ENCODE peak calls at places on chromosomes 3 and 15, in five cellular contexts. One of them, this sample, is unnamed.

GRCh38 chr15:69346112-69346511 is 47.4 kb downstream of the PAQR5 start:
- DNase-seq in GM13977: no peak
- DNase-seq in psoas muscle: no peak
- DNase-seq in HEK293T: no peak
- DNase-seq in T-helper 1 cell: no peak
- DNase-seq in this sample: no peak

GRCh38 chr3:115758076-115758763 is 134.9 kb downstream of the GAP43 start:
- DNase-seq in psoas muscle: no peak
- DNase-seq in T-helper 1 cell: no peak
- DNase-seq in HEK293T: no peak
- DNase-seq in GM13977: no peak
- DNase-seq in this sample: no peak

GRCh38 chr3:42752441-42752840 is 20.6 kb downstream of the CCDC13 start:
- DNase-seq in GM13977: no peak
- DNase-seq in T-helper 1 cell: no peak
- DNase-seq in psoas muscle: no peak
- DNase-seq in HEK293T: no peak
- DNase-seq in this sample: no peak

GRCh38 chr3:107690522-107691138 is 167.9 kb downstream of the BBX start:
- DNase-seq in GM13977: peak; percentile 37
- DNase-seq in T-helper 1 cell: no peak
- DNase-seq in HEK293T: no peak
- DNase-seq in psoas muscle: no peak
- DNase-seq in this sample: no peak

GRCh38 chr15:34650177-34650576 is 66.7 kb upstream of the GOLGA8B start:
- DNase-seq in GM13977: no peak
- DNase-seq in HEK293T: no peak
- DNase-seq in psoas muscle: no peak
- DNase-seq in T-helper 1 cell: no peak
- DNase-seq in this sample: no peak

GRCh38 chr3:49260711-49261357 is 16.2 kb downstream of the C3orf62 start:
- DNase-seq in T-helper 1 cell: no peak
- DNase-seq in psoas muscle: no peak
- DNase-seq in HEK293T: no peak
- DNase-seq in GM13977: no peak
- DNase-seq in this sample: no peak

GRCh38 chr3:171676600-171677175 is 133.6 kb downstream of the PLD1 start:
- DNase-seq in HEK293T: no peak
- DNase-seq in psoas muscle: no peak
- DNase-seq in GM13977: no peak
- DNase-seq in T-helper 1 cell: no peak
- DNase-seq in this sample: no peak

GRCh38 chr3:197331131-197331530 is 32.7 kb upstream of the DLG1 start:
- DNase-seq in T-helper 1 cell: no peak
- DNase-seq in HEK293T: no peak
- DNase-seq in GM13977: no peak
- DNase-seq in psoas muscle: no peak
- DNase-seq in this sample: no peak

GRCh38 chr15:68489426-68489825 is 57.5 kb upstream of the ITGA11 start:
- DNase-seq in T-helper 1 cell: no peak
- DNase-seq in GM13977: no peak
- DNase-seq in HEK293T: no peak
- DNase-seq in psoas muscle: no peak
- DNase-seq in this sample: no peak

GRCh38 chr3:12585181-12585580 is 28.3 kb downstream of the MKRN2 start:
- DNase-seq in GM13977: no peak
- DNase-seq in HEK293T: no peak
- DNase-seq in T-helper 1 cell: no peak
- DNase-seq in psoas muscle: no peak
- DNase-seq in this sample: no peak

GRCh38 chr15:70036585-70037343 is 61.0 kb downstream of the TLE3 start:
- DNase-seq in GM13977: peak; percentile 75
- DNase-seq in HEK293T: no peak
- DNase-seq in psoas muscle: no peak
- DNase-seq in T-helper 1 cell: no peak
- DNase-seq in this sample: no peak

GRCh38 chr15:63576441-63576840 is 20.7 kb upstream of the FBXL22 start:
- DNase-seq in psoas muscle: no peak
- DNase-seq in HEK293T: no peak
- DNase-seq in T-helper 1 cell: no peak
- DNase-seq in GM13977: no peak
- DNase-seq in this sample: peak; percentile 81

GRCh38 chr3:124529826-124530571 is 200.3 kb upstream of the UMPS start:
- DNase-seq in psoas muscle: no peak
- DNase-seq in HEK293T: no peak
- DNase-seq in GM13977: no peak
- DNase-seq in T-helper 1 cell: no peak
- DNase-seq in this sample: no peak

GRCh38 chr15:56640127-56640526 is 93.2 kb downstream of the ZNF280D start:
- DNase-seq in psoas muscle: no peak
- DNase-seq in T-helper 1 cell: no peak
- DNase-seq in GM13977: no peak
- DNase-seq in HEK293T: no peak
- DNase-seq in this sample: no peak

GRCh38 chr3:14439501-14440167 is 37.2 kb downstream of the SLC6A6 start:
- DNase-seq in HEK293T: peak; percentile 64
- DNase-seq in psoas muscle: peak; percentile 70
- DNase-seq in T-helper 1 cell: no peak
- DNase-seq in GM13977: no peak
- DNase-seq in this sample: peak; percentile 70

GRCh38 chr3:51799879-51800757 is 21.1 kb upstream of the IQCF6 start:
- DNase-seq in HEK293T: peak; percentile 54
- DNase-seq in T-helper 1 cell: no peak
- DNase-seq in psoas muscle: no peak
- DNase-seq in GM13977: peak; percentile 49
- DNase-seq in this sample: peak; percentile 47

GRCh38 chr15:87764461-87765236 is 491.9 kb downstream of the NTRK3 start:
- DNase-seq in GM13977: no peak
- DNase-seq in psoas muscle: no peak
- DNase-seq in T-helper 1 cell: no peak
- DNase-seq in HEK293T: no peak
- DNase-seq in this sample: peak; percentile 28

GRCh38 chr15:64355559-64356442 is at the start of gene CSNK1G1:
- DNase-seq in psoas muscle: peak; percentile 95
- DNase-seq in HEK293T: peak; percentile 86
- DNase-seq in T-helper 1 cell: peak; percentile 91
- DNase-seq in GM13977: peak; percentile 91
- DNase-seq in this sample: peak; percentile 98

GRCh38 chr3:182954553-182954952 is 25.8 kb downstream of the DCUN1D1 start:
- DNase-seq in GM13977: peak; percentile 34
- DNase-seq in psoas muscle: no peak
- DNase-seq in T-helper 1 cell: no peak
- DNase-seq in HEK293T: no peak
- DNase-seq in this sample: no peak

GRCh38 chr15:73273181-73274002 is 95.4 kb downstream of the HCN4 start:
- DNase-seq in psoas muscle: peak; percentile 17
- DNase-seq in T-helper 1 cell: peak; percentile 21
- DNase-seq in GM13977: peak; percentile 56
- DNase-seq in HEK293T: peak; percentile 69
- DNase-seq in this sample: peak; percentile 47

GRCh38 chr3:43176666-43177065 is 70.8 kb upstream of the POMGNT2 start:
- DNase-seq in GM13977: no peak
- DNase-seq in psoas muscle: no peak
- DNase-seq in T-helper 1 cell: no peak
- DNase-seq in HEK293T: no peak
- DNase-seq in this sample: no peak

GRCh38 chr3:8793242-8793641 is 23.8 kb upstream of the OXTR start:
- DNase-seq in HEK293T: no peak
- DNase-seq in T-helper 1 cell: no peak
- DNase-seq in psoas muscle: no peak
- DNase-seq in GM13977: no peak
- DNase-seq in this sample: no peak

GRCh38 chr3:57165637-57166036 is 484 bp upstream of the IL17RD start:
- DNase-seq in GM13977: no peak
- DNase-seq in HEK293T: no peak
- DNase-seq in T-helper 1 cell: no peak
- DNase-seq in psoas muscle: no peak
- DNase-seq in this sample: peak; percentile 25

GRCh38 chr15:80931721-80932609 is 57.7 kb downstream of the MESD start:
- DNase-seq in HEK293T: no peak
- DNase-seq in T-helper 1 cell: no peak
- DNase-seq in GM13977: no peak
- DNase-seq in psoas muscle: peak; percentile 64
- DNase-seq in this sample: no peak

GRCh38 chr3:195839260-195840010 is 27.7 kb upstream of the MUC4 start:
- DNase-seq in psoas muscle: no peak
- DNase-seq in GM13977: no peak
- DNase-seq in HEK293T: no peak
- DNase-seq in T-helper 1 cell: no peak
- DNase-seq in this sample: no peak

GRCh38 chr15:96230557-96231181 is 99.8 kb upstream of the NR2F2 start:
- DNase-seq in psoas muscle: no peak
- DNase-seq in HEK293T: no peak
- DNase-seq in T-helper 1 cell: no peak
- DNase-seq in GM13977: no peak
- DNase-seq in this sample: no peak

GRCh38 chr15:70533931-70534742 is 229.2 kb downstream of the UACA start:
- DNase-seq in psoas muscle: no peak
- DNase-seq in GM13977: no peak
- DNase-seq in T-helper 1 cell: no peak
- DNase-seq in HEK293T: no peak
- DNase-seq in this sample: no peak

GRCh38 chr3:100947119-100947518 is 46.1 kb downstream of the ABI3BP start:
- DNase-seq in HEK293T: no peak
- DNase-seq in T-helper 1 cell: no peak
- DNase-seq in GM13977: no peak
- DNase-seq in psoas muscle: no peak
- DNase-seq in this sample: no peak

GRCh38 chr15:90872481-90873184 is 4.2 kb downstream of the FURIN start:
- DNase-seq in T-helper 1 cell: no peak
- DNase-seq in HEK293T: peak; percentile 42
- DNase-seq in GM13977: peak; percentile 72
- DNase-seq in psoas muscle: no peak
- DNase-seq in this sample: no peak

GRCh38 chr3:9915252-9916141 is 1.4 kb upstream of the IL17RC start:
- DNase-seq in psoas muscle: peak; percentile 76
- DNase-seq in HEK293T: peak; percentile 42
- DNase-seq in T-helper 1 cell: no peak
- DNase-seq in GM13977: peak; percentile 50
- DNase-seq in this sample: peak; percentile 62

GRCh38 chr3:129597087-129597791 is 9.2 kb downstream of the PLXND1 start:
- DNase-seq in psoas muscle: no peak
- DNase-seq in HEK293T: no peak
- DNase-seq in T-helper 1 cell: no peak
- DNase-seq in GM13977: no peak
- DNase-seq in this sample: peak; percentile 67

GRCh38 chr3:11206316-11206715 is 52.0 kb downstream of the HRH1 start:
- DNase-seq in HEK293T: no peak
- DNase-seq in GM13977: no peak
- DNase-seq in psoas muscle: no peak
- DNase-seq in T-helper 1 cell: no peak
- DNase-seq in this sample: no peak

GRCh38 chr3:54826255-54826691 is 101.6 kb downstream of the LRTM1 start:
- DNase-seq in GM13977: no peak
- DNase-seq in psoas muscle: no peak
- DNase-seq in HEK293T: no peak
- DNase-seq in T-helper 1 cell: no peak
- DNase-seq in this sample: no peak

GRCh38 chr3:129690406-129690805 is 83.9 kb upstream of the PLXND1 start:
- DNase-seq in GM13977: peak; percentile 51
- DNase-seq in psoas muscle: no peak
- DNase-seq in T-helper 1 cell: peak; percentile 17
- DNase-seq in HEK293T: peak; percentile 61
- DNase-seq in this sample: peak; percentile 67

GRCh38 chr3:56683122-56683817 is at the start of gene TASOR:
- DNase-seq in psoas muscle: peak; percentile 88
- DNase-seq in T-helper 1 cell: peak; percentile 81
- DNase-seq in GM13977: peak; percentile 95
- DNase-seq in HEK293T: peak; percentile 87
- DNase-seq in this sample: peak; percentile 82